ENCODE peak calls at places on chromosomes 3 and 15, in nine cellular contexts. F is B cell, Z is dorsolateral prefrontal cortex, R is cardiac fibroblast, L is GM06990, O is GM13976, P is fibroblast of villous mesenchyme, M is testis, W is GM12865. Q is an unnamed sample.

GRCh38 chr15:38217181-38217580 is 35.5 kb upstream of the SPRED1 start:
- DNase-seq in F (no peak), Z (no peak), R (peak; percentile 79), L (no peak), O (no peak), P (peak; percentile 88), M (no peak), W (peak; percentile 9), Q (no peak)

GRCh38 chr3:94544131-94544530 is 481.3 kb downstream of the NSUN3 start:
- DNase-seq in F (no peak), Z (no peak), R (no peak), L (no peak), O (no peak), P (no peak), M (no peak), W (no peak), Q (no peak)

GRCh38 chr15:95459288-95459687 is 871.2 kb upstream of the NR2F2 start:
- DNase-seq in F (no peak), Z (no peak), R (peak; percentile 68), L (no peak), O (no peak), P (no peak), M (no peak), W (no peak), Q (no peak)

GRCh38 chr3:19662516-19662915 is 271.5 kb downstream of the EFHB start:
- DNase-seq in F (no peak), Z (no peak), R (no peak), L (no peak), O (no peak), P (no peak), M (no peak), W (no peak), Q (no peak)

GRCh38 chr15:25965326-25965725 is 102.2 kb upstream of the ATP10A start:
- DNase-seq in F (no peak), Z (no peak), R (no peak), L (no peak), O (no peak), P (no peak), M (no peak), W (no peak), Q (no peak)

GRCh38 chr3:73536336-73536895 is 88.3 kb downstream of the PDZRN3 start:
- DNase-seq in F (no peak), Z (no peak), R (no peak), L (no peak), O (no peak), P (no peak), M (no peak), W (no peak), Q (no peak)

GRCh38 chr15:57545995-57546394 is 45.7 kb upstream of the MYZAP start:
- DNase-seq in F (no peak), Z (no peak), R (no peak), L (no peak), O (no peak), P (no peak), M (no peak), W (no peak), Q (no peak)

GRCh38 chr15:27828721-27829120 is 270.4 kb downstream of the OCA2 start:
- DNase-seq in F (no peak), Z (no peak), R (no peak), L (no peak), O (no peak), P (no peak), M (no peak), W (no peak), Q (no peak)

GRCh38 chr3:186298876-186299275 is 63.2 kb downstream of the DGKG start:
- DNase-seq in F (no peak), Z (peak; percentile 59), R (no peak), L (no peak), O (no peak), P (no peak), M (no peak), W (no peak), Q (no peak)

GRCh38 chr3:99624536-99625236 is 13.7 kb upstream of the COL8A1 start:
- DNase-seq in F (no peak), Z (no peak), R (no peak), L (no peak), O (no peak), P (no peak), M (no peak), W (peak; percentile 60), Q (no peak)

GRCh38 chr3:99625237-99625622 is 13.2 kb upstream of the COL8A1 start:
- DNase-seq in F (no peak), Z (no peak), R (no peak), L (no peak), O (no peak), P (no peak), M (no peak), W (peak; percentile 55), Q (no peak)

GRCh38 chr3:99620976-99621375 is 17.4 kb upstream of the COL8A1 start:
- DNase-seq in F (no peak), Z (no peak), R (no peak), L (no peak), O (no peak), P (peak; percentile 90), M (no peak), W (no peak), Q (no peak)

GRCh38 chr3:99614768-99615167 is 23.6 kb upstream of the COL8A1 start:
- DNase-seq in F (no peak), Z (no peak), R (no peak), L (no peak), O (no peak), P (no peak), M (no peak), W (no peak), Q (no peak)

GRCh38 chr3:99620077-99620476 is 18.3 kb upstream of the COL8A1 start:
- DNase-seq in F (no peak), Z (no peak), R (no peak), L (no peak), O (no peak), P (no peak), M (no peak), W (no peak), Q (no peak)
- TF ChIP-seq CTCF in F (no peak), Z (no peak), R (peak; percentile 12), L (no peak), O (no peak), P (peak; percentile 13), M (no peak), W (no peak), Q (no peak)

GRCh38 chr15:87478688-87479072 is 777.9 kb downstream of the NTRK3 start:
- DNase-seq in F (no peak), Z (no peak), R (no peak), L (no peak), O (no peak), P (no peak), M (no peak), W (no peak), Q (no peak)

GRCh38 chr15:87477056-87477455 is 779.5 kb downstream of the NTRK3 start:
- DNase-seq in F (no peak), Z (no peak), R (no peak), L (no peak), O (no peak), P (no peak), M (no peak), W (no peak), Q (no peak)

GRCh38 chr15:87483468-87483867 is 773.1 kb downstream of the NTRK3 start:
- DNase-seq in F (no peak), Z (no peak), R (no peak), L (no peak), O (no peak), P (no peak), M (no peak), W (no peak), Q (no peak)

DNA sequence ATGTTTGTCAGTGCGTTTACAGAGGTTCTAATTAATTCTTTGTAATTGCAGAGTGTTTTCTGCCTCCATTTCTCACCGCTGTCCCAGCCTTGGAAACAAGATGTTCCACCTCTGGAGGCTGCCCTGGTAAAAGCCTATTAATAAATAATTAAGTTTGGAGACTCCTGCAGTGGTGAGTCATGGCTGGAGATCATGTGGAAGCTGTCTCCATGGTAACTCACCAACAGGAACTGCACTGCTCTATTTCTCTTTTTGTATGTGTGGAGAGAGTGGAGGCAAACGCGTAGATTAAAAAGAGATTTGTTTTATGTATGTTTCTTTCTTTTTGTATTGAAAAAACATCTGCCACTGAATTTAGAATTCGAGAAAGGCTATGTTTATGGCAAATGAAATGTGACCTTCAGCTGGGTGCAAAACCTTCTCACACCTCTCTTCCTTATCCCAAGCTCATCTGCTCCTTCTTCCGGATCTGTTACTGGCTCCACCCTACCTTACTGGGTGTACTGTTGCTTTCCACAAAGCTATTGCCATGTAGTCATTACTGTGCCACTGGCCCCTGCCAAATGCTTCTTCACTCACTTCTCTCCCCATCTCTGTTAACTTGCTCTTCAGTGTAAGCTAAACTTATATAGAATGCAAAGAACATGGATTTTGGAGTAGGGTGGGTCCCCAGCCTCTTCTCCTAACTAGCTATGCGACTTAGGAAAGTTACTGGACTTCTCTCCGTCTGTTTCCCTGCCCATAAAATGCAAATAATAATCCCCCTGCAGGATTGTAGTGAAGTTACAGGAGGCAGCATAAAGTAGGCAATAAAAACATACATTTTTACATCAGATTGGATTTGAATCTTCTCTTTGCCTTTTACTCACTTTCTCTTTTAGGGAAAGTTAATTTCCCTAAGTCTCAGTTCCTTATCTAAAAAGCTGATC is 778.5 kb downstream of the NTRK3 start:
- DNase-seq in F (no peak), Z (peak; percentile 68), R (peak; percentile 78), L (no peak), O (no peak), P (peak; percentile 79), M (peak; percentile 55), W (no peak), Q (no peak)
- TF ChIP-seq CTCF in F (no peak), Z (no peak), R (peak; percentile 24), L (no peak), O (no peak), P (peak; percentile 16), M (no peak), W (no peak), Q (no peak)

GRCh38 chr3:11050666-11051323 is 58.2 kb downstream of the SLC6A1 start:
- DNase-seq in F (no peak), Z (no peak), R (no peak), L (no peak), O (no peak), P (no peak), M (no peak), W (no peak), Q (no peak)

GRCh38 chr3:11047500-11047899 is 55.0 kb downstream of the SLC6A1 start:
- DNase-seq in F (no peak), Z (no peak), R (no peak), L (no peak), O (no peak), P (no peak), M (no peak), W (no peak), Q (no peak)

GRCh38 chr3:11045536-11045935 is 53.0 kb downstream of the SLC6A1 start:
- DNase-seq in F (no peak), Z (no peak), R (no peak), L (no peak), O (no peak), P (no peak), M (no peak), W (no peak), Q (no peak)
- TF ChIP-seq CTCF in F (no peak), Z (no peak), R (no peak), L (no peak), O (no peak), P (no peak), M (no peak), W (no peak), Q (no peak)

DNA sequence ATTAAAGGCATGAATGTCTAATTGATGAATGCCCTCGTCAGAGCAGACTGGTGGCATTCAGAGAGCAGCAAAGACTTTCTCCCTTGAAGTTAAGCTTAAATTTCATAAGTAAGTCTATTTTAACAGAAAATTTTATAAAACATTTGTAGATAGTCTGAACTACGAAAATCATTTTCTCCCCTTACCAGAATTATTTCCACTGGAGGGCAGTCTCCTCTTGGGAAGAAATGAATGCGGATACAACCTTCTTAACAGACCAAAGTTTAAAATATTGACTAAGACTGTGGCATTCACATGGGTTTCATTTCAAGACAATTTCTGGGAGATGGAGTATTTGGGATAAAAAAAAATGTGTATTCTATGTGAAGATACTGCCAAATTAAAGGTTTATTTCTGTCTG is 669.0 kb downstream of the FHIT start:
- DNase-seq in F (no peak), Z (no peak), R (peak; percentile 9), L (no peak), O (no peak), P (peak; percentile 14), M (no peak), W (no peak), Q (no peak)
- TF ChIP-seq CTCF in F (no peak), Z (peak; percentile 11), R (no peak), L (no peak), O (no peak), P (peak; percentile 19), M (no peak), W (no peak), Q (no peak)